ENCODE peak calls at places on chromosomes 12 and 14, in seven cellular contexts. M is GM12865, Z is spleen, J is WTC11, Q is fibroblast of mammary gland, Y is AG10803, E is LNCaP clone FGC. N is an unnamed sample.

GRCh38 chr12:24039113-24039525 is 89.6 kb upstream of the SOX5 start:
- DNase-seq in E (peak; percentile 21), Y (peak; percentile 43), M (no peak), J (no peak), Z (no peak), Q (peak; percentile 99), N (no peak)

GRCh38 chr12:42588981-42589464 is 523 bp downstream of the PRICKLE1 start:
- DNase-seq in Z (peak; percentile 79), J (peak; percentile 73), M (no peak), Y (no peak), Q (no peak), E (no peak), N (no peak)

GRCh38 chr12:116337312-116337711 is 59.8 kb upstream of the MED13L start:
- DNase-seq in J (no peak), Z (no peak), Q (no peak), E (no peak), Y (no peak), M (no peak), N (no peak)

GRCh38 chr14:100114109-100114765 is 45.2 kb downstream of the DEGS2 start:
- DNase-seq in J (no peak), Q (no peak), E (no peak), M (no peak), Z (peak; percentile 41), Y (no peak), N (peak; percentile 79)

GRCh38 chr14:65170768-65171251 is 68.5 kb upstream of the MAX start:
- DNase-seq in Y (peak; percentile 77), E (no peak), Q (peak; percentile 81), M (peak; percentile 73), Z (peak; percentile 84), J (peak; percentile 65), N (no peak)

GRCh38 chr14:28055008-28055407 is 711.6 kb upstream of the FOXG1 start:
- DNase-seq in E (no peak), Y (no peak), J (no peak), Q (no peak), Z (no peak), M (no peak), N (no peak)

GRCh38 chr12:38785376-38785775 is 120.0 kb downstream of the CPNE8 start:
- DNase-seq in Q (no peak), E (no peak), J (no peak), M (no peak), Y (no peak), Z (no peak), N (no peak)

GRCh38 chr12:132812631-132813305 is 15.9 kb downstream of the GOLGA3 start:
- DNase-seq in Y (peak; percentile 34), Z (no peak), J (no peak), Q (peak; percentile 58), M (no peak), E (no peak), N (no peak)

GRCh38 chr12:79776111-79776510 is 85.3 kb upstream of the PAWR start:
- DNase-seq in Q (peak; percentile 64), Y (peak; percentile 50), E (no peak), J (no peak), M (no peak), Z (no peak), N (no peak)

GRCh38 chr12:69623970-69624369 is 13.3 kb upstream of the LRRC10 start:
- DNase-seq in Q (no peak), Z (no peak), Y (no peak), J (no peak), M (no peak), E (no peak), N (no peak)

GRCh38 chr12:75954076-75954475 is 77.5 kb downstream of the PHLDA1 start:
- DNase-seq in Q (peak; percentile 98), Z (no peak), M (no peak), E (no peak), J (no peak), Y (peak; percentile 99), N (no peak)

GRCh38 chr12:95365912-95366311 is 108.0 kb upstream of the METAP2 start:
- DNase-seq in Y (no peak), E (no peak), Q (no peak), M (no peak), Z (no peak), J (no peak), N (no peak)

GRCh38 chr12:47686645-47687240 is 19.1 kb downstream of the RPAP3 start:
- DNase-seq in Z (no peak), M (peak; percentile 35), Q (peak; percentile 57), Y (peak; percentile 66), E (no peak), J (no peak), N (no peak)

GRCh38 chr14:87155850-87156491 is 837.0 kb downstream of the GALC start:
- DNase-seq in M (no peak), J (no peak), Z (no peak), Q (no peak), Y (no peak), E (no peak), N (no peak)

GRCh38 chr12:46546634-46547273 is 174.2 kb upstream of the SLC38A2 start:
- DNase-seq in E (no peak), Y (no peak), M (peak; percentile 40), Z (no peak), J (no peak), Q (peak; percentile 72), N (no peak)

GRCh38 chr14:90567991-90568390 is 171.2 kb downstream of the CALM1 start:
- DNase-seq in J (no peak), E (no peak), M (no peak), Z (peak; percentile 47), Q (no peak), Y (no peak), N (peak; percentile 35)

DNA sequence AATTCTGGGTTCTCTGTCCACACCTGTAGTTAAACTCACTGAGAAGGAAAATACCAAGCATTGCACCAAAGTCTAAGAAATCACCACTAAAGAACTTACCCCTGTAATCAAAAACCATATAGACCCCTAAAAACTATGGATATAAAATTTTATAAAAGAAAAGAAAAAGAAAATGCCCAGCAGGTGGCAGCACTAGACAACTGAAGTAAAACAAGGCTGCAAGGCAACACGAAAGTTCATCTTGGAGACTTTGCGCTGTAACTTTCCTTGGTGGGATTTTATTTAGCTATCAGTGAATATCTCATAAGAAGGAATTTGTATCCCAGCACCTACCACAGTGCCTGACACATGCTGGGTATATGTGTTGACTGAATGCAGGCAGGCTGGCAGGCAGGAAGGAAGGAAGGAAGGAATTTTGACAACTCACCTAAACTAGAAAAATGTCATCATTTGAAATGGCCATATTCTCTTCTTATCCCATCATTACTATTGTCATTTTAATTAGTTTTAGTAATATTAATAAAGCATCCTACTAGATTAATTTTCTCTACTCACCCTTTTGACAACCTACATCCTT is 68.2 kb upstream of the ETV6 start:
- DNase-seq in Q (peak; percentile 78), Z (no peak), E (peak; percentile 44), Y (peak; percentile 75), J (peak; percentile 48), M (peak; percentile 87), N (no peak)
- TF ChIP-seq CTCF in Q (peak; percentile 46), Z (peak; percentile 52), E (peak; percentile 27), Y (peak; percentile 57), J (peak; percentile 55), M (peak; percentile 38), N (peak; percentile 92)

DNA sequence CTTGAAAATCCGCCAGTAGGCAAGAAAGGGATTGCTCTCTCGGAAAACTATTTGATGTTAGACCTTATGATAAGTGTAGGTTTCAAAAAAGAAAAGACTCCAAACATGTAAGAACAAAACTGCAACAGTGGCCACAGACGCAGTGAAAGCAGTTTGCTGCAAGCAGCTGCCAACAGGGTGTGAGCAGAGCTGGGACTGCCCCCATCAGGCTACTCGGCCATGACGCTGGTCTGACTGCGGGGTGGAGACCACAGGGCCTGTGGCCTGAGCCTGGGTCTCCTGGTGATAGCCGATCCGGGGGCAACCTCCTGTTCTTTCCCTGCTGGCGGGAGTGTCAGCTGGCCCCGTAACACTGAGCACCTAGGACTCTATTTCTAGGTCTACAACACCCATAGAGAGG is 63.2 kb downstream of the AMN start:
- DNase-seq in M (peak; percentile 87), E (no peak), Z (peak; percentile 70), J (no peak), Y (no peak), Q (no peak), N (no peak)
- TF ChIP-seq CTCF in M (no peak), E (no peak), Z (no peak), J (no peak), Y (no peak), Q (no peak), N (no peak)

GRCh38 chr12:111590552-111590951 is 8.6 kb downstream of the ATXN2 start:
- DNase-seq in Z (no peak), J (no peak), Q (no peak), M (no peak), E (no peak), Y (no peak), N (no peak)
- TF ChIP-seq CTCF in Z (no peak), J (no peak), Q (no peak), M (no peak), E (no peak), Y (no peak), N (no peak)

GRCh38 chr14:22387776-22388241 is 201.2 kb downstream of the DAD1 start:
- DNase-seq in Q (no peak), M (no peak), Z (no peak), J (no peak), Y (no peak), E (no peak), N (no peak)
- TF ChIP-seq CTCF in Q (no peak), M (no peak), Z (peak; percentile 4), J (no peak), Y (no peak), E (no peak), N (peak; percentile 54)

GRCh38 chr14:48023881-48024280 is 348.5 kb upstream of the MDGA2 start:
- DNase-seq in J (no peak), E (no peak), M (no peak), Y (no peak), Z (no peak), Q (no peak), N (no peak)

GRCh38 chr14:48027115-48027514 is 351.7 kb upstream of the MDGA2 start:
- DNase-seq in Q (no peak), J (no peak), E (no peak), Z (no peak), M (no peak), Y (no peak), N (no peak)
- TF ChIP-seq CTCF in Q (no peak), J (no peak), E (no peak), Z (no peak), M (no peak), Y (no peak), N (no peak)

GRCh38 chr12:74906224-74906623 is 303.4 kb downstream of the KCNC2 start:
- DNase-seq in Q (peak; percentile 15), M (no peak), E (no peak), Z (no peak), Y (no peak), J (no peak), N (no peak)
- TF ChIP-seq CTCF in Q (peak; percentile 19), M (no peak), E (no peak), Z (no peak), Y (peak; percentile 13), J (no peak), N (peak; percentile 35)

GRCh38 chr14:44963775-44964380 is 1.9 kb downstream of the TOGARAM1 start:
- DNase-seq in M (peak; percentile 19), Q (peak; percentile 43), Z (no peak), E (no peak), Y (peak; percentile 31), J (no peak), N (no peak)
- TF ChIP-seq CTCF in M (no peak), Q (no peak), Z (no peak), E (no peak), Y (peak; percentile 11), J (no peak), N (no peak)

GRCh38 chr12:6273209-6273928 is 37.1 kb upstream of the PLEKHG6 start:
- DNase-seq in E (no peak), Q (no peak), Z (peak; percentile 64), Y (no peak), M (no peak), J (no peak), N (peak; percentile 77)
- TF ChIP-seq CTCF in E (no peak), Q (no peak), Z (no peak), Y (no peak), M (no peak), J (no peak), N (peak; percentile 40)